ENCODE peak calls at places on chromosomes 6 and 20, in nine cellular contexts. Y, R, Q, T, G, I, D, C and J are unnamed samples. For H3K4me1, the result is how much of the 10 kb centered on the place peaks cover.

GRCh38 chr6:111573118-111573883 is 32.4 kb downstream of the TRAF3IP2 start:
- DNase-seq in Y (peak), R (no peak), Q (peak), T (no peak), G (no peak), I (no peak), D (no peak), C (no peak), J (peak)

GRCh38 chr6:40722553-40723258 is 135.5 kb upstream of the LRFN2 start:
- DNase-seq in Y (no peak), R (no peak), Q (no peak), T (no peak), G (no peak), I (no peak), D (no peak), C (no peak), J (no peak)

GRCh38 chr20:4775322-4776078 is 53.8 kb downstream of the PRND start:
- DNase-seq in Y (no peak), R (no peak), Q (no peak), T (no peak), G (no peak), I (no peak), D (no peak), C (no peak), J (no peak)

GRCh38 chr6:145148392-145149175 is 586.7 kb downstream of the EPM2A start:
- DNase-seq in Y (peak), R (no peak), Q (peak), T (peak), G (no peak), I (no peak), D (peak), C (no peak), J (no peak)

GRCh38 chr20:3238616-3239025 is 369 bp downstream of the SLC4A11 start:
- DNase-seq in Y (no peak), R (no peak), Q (peak), T (peak), G (no peak), I (peak), D (no peak), C (peak), J (peak)

GRCh38 chr6:10528170-10528981 is 7.2 kb downstream of the GCNT2 start:
- DNase-seq in Y (peak), R (no peak), Q (peak), T (peak), G (no peak), I (peak), D (no peak), C (peak), J (peak)

GRCh38 chr6:131251593-131252204 is 116.4 kb downstream of the AKAP7 start:
- DNase-seq in Y (no peak), R (no peak), Q (no peak), T (no peak), G (no peak), I (no peak), D (no peak), C (no peak), J (peak)

GRCh38 chr6:53734473-53735299 is 60.1 kb upstream of the LRRC1 start:
- DNase-seq in Y (peak), R (no peak), Q (peak), T (peak), G (peak), I (peak), D (peak), C (peak), J (peak)

GRCh38 chr6:108029226-108029921 is 45.2 kb downstream of the OSTM1 start:
- DNase-seq in Y (no peak), R (no peak), Q (no peak), T (no peak), G (peak), I (no peak), D (no peak), C (no peak), J (no peak)

GRCh38 chr20:44465001-44465560 is 10.6 kb upstream of the TTPAL start:
- DNase-seq in Y (no peak), R (no peak), Q (peak), T (peak), G (no peak), I (no peak), D (no peak), C (no peak), J (no peak)

GRCh38 chr6:129865013-129865412 is 3.9 kb upstream of the TMEM244 start:
- DNase-seq in Y (no peak), R (no peak), Q (no peak), T (no peak), G (no peak), I (no peak), D (no peak), C (no peak), J (no peak)

GRCh38 chr6:129641344-129641743 is 68.6 kb downstream of the ARHGAP18 start:
- DNase-seq in Y (peak), R (no peak), Q (no peak), T (no peak), G (no peak), I (no peak), D (no peak), C (no peak), J (no peak)

GRCh38 chr6:72035483-72035882 is 149.1 kb downstream of the RIMS1 start:
- DNase-seq in Y (no peak), R (no peak), Q (no peak), T (no peak), G (no peak), I (no peak), D (no peak), C (no peak), J (no peak)

GRCh38 chr6:4323322-4323721 is 187.9 kb upstream of the ECI2 start:
- DNase-seq in Y (no peak), R (no peak), Q (no peak), T (no peak), G (no peak), I (no peak), D (no peak), C (no peak), J (no peak)

GRCh38 chr6:92281571-92282076 is 1137.7 kb downstream of the EPHA7 start:
- DNase-seq in Y (no peak), R (no peak), Q (no peak), T (no peak), G (no peak), I (no peak), D (no peak), C (no peak), J (no peak)

GRCh38 chr6:32668226-32668747 is 1.8 kb upstream of the HLA-DQB1 start:
- DNase-seq in Y (no peak), R (peak), Q (peak), T (peak), G (no peak), I (peak), D (peak), C (peak), J (peak)

GRCh38 chr6:146950351-146950835 is 253.8 kb upstream of the STXBP5 start:
- DNase-seq in Y (no peak), R (no peak), Q (no peak), T (no peak), G (no peak), I (no peak), D (no peak), C (no peak), J (no peak)

GRCh38 chr20:39019805-39020325 is 57.7 kb downstream of the DHX35 start:
- DNase-seq in Y (no peak), R (no peak), Q (peak), T (no peak), G (no peak), I (no peak), D (no peak), C (no peak), J (peak)

GRCh38 chr20:37598101-37598530 is 70.4 kb upstream of the BLCAP start:
- DNase-seq in Y (no peak), R (no peak), Q (no peak), T (no peak), G (peak), I (peak), D (no peak), C (no peak), J (no peak)

GRCh38 chr6:70369332-70369950 is 43.9 kb upstream of the FAM135A start:
- DNase-seq in Y (peak), R (peak), Q (peak), T (peak), G (peak), I (peak), D (peak), C (peak), J (peak)

GRCh38 chr6:33296797-33297405 is 1.8 kb downstream of the RGL2 start:
- DNase-seq in Y (no peak), R (no peak), Q (no peak), T (no peak), G (no peak), I (no peak), D (no peak), C (no peak), J (no peak)

GRCh38 chr6:143394351-143394750 is 56.1 kb downstream of the ADAT2 start:
- DNase-seq in Y (peak), R (no peak), Q (no peak), T (no peak), G (no peak), I (no peak), D (no peak), C (no peak), J (no peak)

GRCh38 chr6:125220712-125221111 is 67.1 kb downstream of the TPD52L1 start:
- DNase-seq in Y (peak), R (peak), Q (no peak), T (no peak), G (no peak), I (no peak), D (peak), C (no peak), J (peak)

GRCh38 chr6:118501099-118501498 is 47.0 kb upstream of the PLN start:
- DNase-seq in Y (no peak), R (no peak), Q (no peak), T (no peak), G (no peak), I (no peak), D (no peak), C (no peak), J (no peak)

GRCh38 chr20:59149678-59150504 is 13.7 kb upstream of the ZNF831 start:
- DNase-seq in Y (no peak), R (no peak), Q (no peak), T (no peak), G (no peak), I (no peak), D (peak), C (peak), J (no peak)

GRCh38 chr6:41059569-41059968 is 6.6 kb downstream of the APOBEC2 start:
- DNase-seq in Y (peak), R (no peak), Q (peak), T (no peak), G (no peak), I (no peak), D (no peak), C (no peak), J (no peak)

GRCh38 chr6:1796706-1797529 is 187.2 kb downstream of the FOXC1 start:
- DNase-seq in Y (no peak), R (no peak), Q (no peak), T (no peak), G (no peak), I (no peak), D (no peak), C (no peak), J (no peak)

GRCh38 chr20:55678126-55678525 is 327.2 kb downstream of the CBLN4 start:
- DNase-seq in Y (no peak), R (no peak), Q (no peak), T (no peak), G (no peak), I (no peak), D (no peak), C (no peak), J (no peak)

GRCh38 chr6:1838604-1839003 is 228.9 kb downstream of the FOXC1 start:
- DNase-seq in Y (peak), R (no peak), Q (peak), T (no peak), G (no peak), I (no peak), D (no peak), C (no peak), J (no peak)

GRCh38 chr20:40706977-40707582 is 18.0 kb upstream of the MAFB start:
- DNase-seq in Y (no peak), R (no peak), Q (peak), T (no peak), G (no peak), I (peak), D (no peak), C (no peak), J (peak)

GRCh38 chr6:68654134-68654533 is 19.1 kb downstream of the ADGRB3 start:
- DNase-seq in Y (no peak), R (no peak), Q (no peak), T (no peak), G (no peak), I (no peak), D (no peak), C (no peak), J (no peak)

GRCh38 chr6:133093957-133094356 is 147.2 kb upstream of the EYA4 start:
- DNase-seq in Y (no peak), R (no peak), Q (peak), T (no peak), G (no peak), I (no peak), D (no peak), C (no peak), J (no peak)

GRCh38 chr6:133890941-133891813 is 2.3 kb downstream of the TCF21 start:
- DNase-seq in Y (no peak), R (no peak), Q (no peak), T (peak), G (peak), I (peak), D (peak), C (no peak), J (peak)

GRCh38 chr20:32945710-32946221 is 58.5 kb downstream of the SUN5 start:
- DNase-seq in Y (no peak), R (no peak), Q (peak), T (no peak), G (peak), I (no peak), D (no peak), C (no peak), J (peak)

GRCh38 chr6:40328376-40328987 is 258.7 kb downstream of the LRFN2 start:
- DNase-seq in Y (no peak), R (no peak), Q (peak), T (peak), G (peak), I (peak), D (no peak), C (peak), J (peak)

GRCh38 chr20:3407426-3408250 is at the start of gene DNAAF9:
- DNase-seq in Y (peak), R (peak), Q (peak), T (peak), G (peak), I (peak), D (peak), C (peak), J (peak)

GRCh38 chr6:79878142-79878748 is 69.1 kb downstream of the ELOVL4 start:
- DNase-seq in Y (no peak), R (no peak), Q (peak), T (peak), G (no peak), I (no peak), D (peak), C (no peak), J (peak)

GRCh38 chr6:169858293-169858934 is 107.0 kb downstream of the ERMARD start:
- DNase-seq in Y (no peak), R (no peak), Q (no peak), T (peak), G (no peak), I (no peak), D (no peak), C (no peak), J (no peak)

GRCh38 chr20:32052090-32052791 is at the start of gene HCK:
- DNase-seq in Y (no peak), R (peak), Q (no peak), T (peak), G (peak), I (no peak), D (no peak), C (no peak), J (no peak)

GRCh38 chr20:45897692-45898091 is 6.6 kb downstream of the CTSA start:
- DNase-seq in Y (no peak), R (no peak), Q (no peak), T (no peak), G (no peak), I (no peak), D (no peak), C (no peak), J (no peak)

DNA sequence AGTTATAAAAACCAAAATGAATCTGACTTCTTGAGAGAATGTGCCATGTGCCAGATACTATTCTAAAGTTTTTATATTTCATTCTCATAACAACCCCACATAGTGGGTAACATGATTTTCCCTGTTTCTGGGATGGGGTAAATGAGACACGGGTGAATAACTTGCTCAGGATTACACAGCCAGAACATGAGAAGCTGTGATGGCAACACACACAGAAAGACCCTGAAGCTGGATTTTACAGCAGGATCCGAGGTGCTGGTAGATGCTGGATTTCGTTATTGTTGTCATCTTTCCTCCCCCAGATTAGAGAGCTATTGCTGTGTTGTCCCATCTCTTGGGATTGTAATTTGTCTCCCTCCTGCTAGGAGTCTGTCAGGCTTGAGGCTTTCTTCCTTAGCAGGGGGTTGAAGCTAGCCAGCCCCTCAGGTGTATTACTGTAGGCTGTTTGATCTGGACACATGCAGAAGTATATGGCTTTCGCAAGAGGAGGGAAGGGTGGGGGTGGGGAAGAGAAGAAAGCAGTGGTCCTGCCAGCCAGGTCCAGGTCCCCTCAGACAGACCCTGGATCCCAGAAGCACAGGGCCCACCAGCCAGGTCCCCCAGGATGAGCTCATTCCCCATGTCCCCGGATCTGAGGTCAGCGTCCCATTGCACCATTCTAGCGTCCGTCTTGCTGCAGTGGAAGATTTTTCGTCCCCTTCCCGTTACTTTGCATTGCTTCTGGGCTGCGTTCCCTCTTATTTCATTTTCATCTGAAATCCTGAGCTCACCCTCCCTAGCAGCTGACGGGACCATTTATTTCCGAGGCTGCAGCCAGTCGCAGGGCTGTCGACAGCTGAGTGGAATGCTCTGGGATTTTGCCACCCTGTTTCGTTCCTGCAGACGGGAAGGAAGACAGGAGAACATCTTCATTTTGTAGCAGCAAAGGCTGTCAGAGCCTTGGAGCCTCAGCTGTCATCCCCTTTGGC is 7.3 kb upstream of the KCNG1 start:
- DNase-seq in Y (no peak), R (no peak), Q (no peak), T (no peak), G (no peak), I (no peak), D (no peak), C (no peak), J (peak)
- H3K4me1 ChIP-seq in Y (under half), R (under half), Q (under half), T (under half), G (under half), I (under half), D (under half), C (under half), J (under half)

GRCh38 chr6:297571-298232 is 5.4 kb downstream of the DUSP22 start:
- DNase-seq in Y (no peak), R (no peak), Q (no peak), T (no peak), G (no peak), I (no peak), D (no peak), C (no peak), J (no peak)

GRCh38 chr6:299050-299980 is 7.0 kb downstream of the DUSP22 start:
- DNase-seq in Y (no peak), R (no peak), Q (no peak), T (no peak), G (no peak), I (no peak), D (no peak), C (no peak), J (no peak)

GRCh38 chr6:294656-295565 is 2.6 kb downstream of the DUSP22 start:
- DNase-seq in Y (no peak), R (no peak), Q (no peak), T (no peak), G (no peak), I (no peak), D (no peak), C (no peak), J (no peak)

GRCh38 chr6:298233-299049 is 6.2 kb downstream of the DUSP22 start:
- DNase-seq in Y (no peak), R (no peak), Q (no peak), T (no peak), G (no peak), I (no peak), D (peak), C (no peak), J (no peak)

DNA sequence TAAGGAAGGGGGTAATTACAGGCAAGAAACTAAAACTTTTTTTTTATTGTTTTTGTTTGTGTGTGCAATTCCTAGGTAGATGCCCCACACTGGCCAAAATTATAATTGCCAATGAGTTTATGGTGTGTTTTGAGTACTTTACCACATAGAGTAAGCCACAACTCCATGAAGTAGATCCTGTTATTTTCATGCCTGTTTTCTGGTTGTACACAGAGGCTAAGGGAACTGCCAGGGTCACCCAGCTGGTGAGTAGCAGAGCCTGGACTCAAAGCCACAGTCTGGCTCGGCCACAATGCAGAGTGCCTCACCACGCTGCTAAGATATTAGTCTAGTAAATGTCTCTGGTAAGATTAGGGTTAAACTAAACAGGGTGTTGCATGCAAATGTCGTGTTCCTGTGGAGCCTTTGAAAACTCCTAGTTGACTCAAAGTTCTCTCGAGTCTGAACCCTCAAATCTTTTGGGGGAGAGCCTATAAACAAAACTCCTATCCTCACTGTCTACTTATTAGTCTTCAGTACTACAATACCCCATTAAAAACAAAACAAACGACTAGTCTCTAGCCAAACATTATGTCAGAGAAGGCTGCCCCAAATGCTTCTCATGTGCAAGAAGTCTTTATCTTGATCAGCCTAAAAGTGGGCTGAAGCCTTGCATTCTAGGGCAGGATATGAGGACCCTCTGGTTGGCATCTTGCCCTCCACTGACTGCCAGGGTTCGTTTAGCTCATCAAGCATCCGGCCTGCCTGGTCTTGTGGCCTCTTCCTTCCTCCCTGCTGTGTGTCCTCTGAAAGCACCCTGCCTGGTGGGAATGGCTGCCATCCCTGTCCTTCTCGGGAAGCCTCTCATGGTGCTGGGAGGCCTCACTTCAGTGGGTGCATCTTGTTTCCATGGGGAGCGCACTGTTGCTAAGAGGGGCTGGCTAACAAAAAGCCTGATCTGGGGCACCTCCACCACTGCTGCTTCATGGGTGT is 4.2 kb downstream of the DUSP22 start:
- DNase-seq in Y (no peak), R (no peak), Q (no peak), T (no peak), G (no peak), I (no peak), D (peak), C (peak), J (peak)
- TF ChIP-seq CTCF in Y (no peak), R (no peak), Q (peak), T (no peak), G (peak), I (no peak), D (no peak), C (no peak), J (no peak)

GRCh38 chr6:163726037-163726695 is 311.6 kb downstream of the QKI start:
- DNase-seq in Y (no peak), R (no peak), Q (no peak), T (no peak), G (no peak), I (no peak), D (no peak), C (no peak), J (no peak)
- H3K4me1 ChIP-seq in Y (under half), R (under half), Q (under half), T (under half), G (under half), I (under half), D (under half), C (under half), J (under half)

GRCh38 chr20:63947638-63948456 is 8.4 kb downstream of the UCKL1 start:
- DNase-seq in Y (no peak), R (no peak), Q (no peak), T (no peak), G (no peak), I (no peak), D (no peak), C (peak), J (no peak)
- TF ChIP-seq CTCF in Y (no peak), R (no peak), Q (no peak), T (no peak), G (no peak), I (no peak), D (no peak), C (no peak), J (no peak)

GRCh38 chr20:62353289-62354030 is 13.7 kb downstream of the LAMA5 start:
- DNase-seq in Y (no peak), R (peak), Q (no peak), T (no peak), G (no peak), I (no peak), D (no peak), C (no peak), J (no peak)
- H3K4me1 ChIP-seq in Y (under half), R (half or more), Q (half or more), T (half or more), G (half or more), I (under half), D (half or more), C (under half), J (under half)